ENCODE peak calls at places on chromosomes 12 and 14, in four cellular contexts. K is adrenal gland, V is mesenchymal stem cell, E is neural progenitor cell. U is an unnamed sample.

GRCh38 chr12:94039914-94040313 is 108.5 kb upstream of the PLXNC1 start:
- DNase-seq in K (no peak), V (no peak), E (no peak), U (no peak)

GRCh38 chr14:26960049-26960688 is 362.3 kb upstream of the NOVA1 start:
- DNase-seq in K (no peak), V (no peak), E (peak; percentile 55), U (no peak)

GRCh38 chr12:96233941-96234461 is 39.8 kb downstream of the ELK3 start:
- DNase-seq in K (peak; percentile 74), V (no peak), E (no peak), U (no peak)

GRCh38 chr12:9349888-9350885 is 142.0 kb upstream of the PZP start:
- DNase-seq in K (no peak), V (peak; percentile 53), E (no peak), U (no peak)

GRCh38 chr14:65352964-65353530 is 59.5 kb upstream of the FUT8 start:
- DNase-seq in K (no peak), V (no peak), E (no peak), U (no peak)

GRCh38 chr12:47896633-47897032 is 8.2 kb downstream of the VDR start:
- DNase-seq in K (peak; percentile 38), V (no peak), E (no peak), U (no peak)

GRCh38 chr12:110619534-110619953 is 5.6 kb downstream of the TCTN1 start:
- DNase-seq in K (no peak), V (peak; percentile 10), E (no peak), U (no peak)

GRCh38 chr14:65303185-65303901 is 109.2 kb upstream of the FUT8 start:
- DNase-seq in K (no peak), V (no peak), E (peak; percentile 45), U (no peak)

GRCh38 chr14:23630687-23631086 is 5.5 kb upstream of the DHRS2 start:
- DNase-seq in K (no peak), V (no peak), E (no peak), U (no peak)

GRCh38 chr14:23183479-23183878 is at the start of gene SLC7A8:
- DNase-seq in K (peak; percentile 38), V (no peak), E (peak; percentile 85), U (no peak)

GRCh38 chr14:104382361-104383087 is 197.0 kb upstream of the C14orf180 start:
- DNase-seq in K (no peak), V (no peak), E (no peak), U (no peak)

GRCh38 chr14:92426237-92426636 is 87.3 kb upstream of the RIN3 start:
- DNase-seq in K (no peak), V (no peak), E (no peak), U (peak; percentile 25)

GRCh38 chr14:61227893-61228591 is 53.1 kb downstream of the TMEM30B start:
- DNase-seq in K (no peak), V (peak; percentile 9), E (no peak), U (no peak)

GRCh38 chr12:28955491-28955890 is 193.6 kb upstream of the FAR2 start:
- DNase-seq in K (no peak), V (no peak), E (no peak), U (peak; percentile 20)

GRCh38 chr12:116160196-116160595 is 117.3 kb downstream of the MED13L start:
- DNase-seq in K (no peak), V (peak; percentile 85), E (no peak), U (no peak)

GRCh38 chr12:93363854-93364297 is 13.8 kb upstream of the NUDT4 start:
- DNase-seq in K (no peak), V (no peak), E (no peak), U (no peak)

GRCh38 chr12:50647031-50647430 is 116.9 kb upstream of the ATF1 start:
- DNase-seq in K (no peak), V (no peak), E (no peak), U (no peak)

GRCh38 chr14:59297070-59297766 is 108.8 kb downstream of the DAAM1 start:
- DNase-seq in K (no peak), V (no peak), E (no peak), U (no peak)

GRCh38 chr14:23640524-23641141 is 4.5 kb downstream of the DHRS2 start:
- DNase-seq in K (peak; percentile 85), V (no peak), E (no peak), U (peak; percentile 51)

GRCh38 chr12:66776974-66777373 is 98.1 kb upstream of the GRIP1 start:
- DNase-seq in K (no peak), V (no peak), E (no peak), U (no peak)

GRCh38 chr14:56046999-56047398 is 71.2 kb upstream of the PELI2 start:
- DNase-seq in K (no peak), V (no peak), E (no peak), U (no peak)

GRCh38 chr12:53004582-53004981 is 1.7 kb upstream of the EIF4B start:
- DNase-seq in K (no peak), V (peak; percentile 69), E (peak; percentile 56), U (no peak)

GRCh38 chr12:20212658-20213387 is 155.5 kb upstream of the PDE3A start:
- DNase-seq in K (peak; percentile 84), V (peak; percentile 99), E (peak; percentile 93), U (peak; percentile 99)

GRCh38 chr14:68131907-68132306 is 312.3 kb downstream of the RAD51B start:
- DNase-seq in K (no peak), V (no peak), E (no peak), U (no peak)

GRCh38 chr12:67786086-67786485 is 137.5 kb downstream of the DYRK2 start:
- DNase-seq in K (no peak), V (no peak), E (no peak), U (no peak)

GRCh38 chr12:19458733-19459132 is 19.4 kb downstream of the AEBP2 start:
- DNase-seq in K (no peak), V (no peak), E (no peak), U (no peak)

GRCh38 chr14:21039059-21039422 is 3.1 kb upstream of the RNASE7 start:
- DNase-seq in K (peak; percentile 87), V (peak; percentile 42), E (no peak), U (no peak)

GRCh38 chr14:87097021-87097420 is 896.0 kb downstream of the GALC start:
- DNase-seq in K (no peak), V (peak; percentile 98), E (no peak), U (peak; percentile 0)

DNA sequence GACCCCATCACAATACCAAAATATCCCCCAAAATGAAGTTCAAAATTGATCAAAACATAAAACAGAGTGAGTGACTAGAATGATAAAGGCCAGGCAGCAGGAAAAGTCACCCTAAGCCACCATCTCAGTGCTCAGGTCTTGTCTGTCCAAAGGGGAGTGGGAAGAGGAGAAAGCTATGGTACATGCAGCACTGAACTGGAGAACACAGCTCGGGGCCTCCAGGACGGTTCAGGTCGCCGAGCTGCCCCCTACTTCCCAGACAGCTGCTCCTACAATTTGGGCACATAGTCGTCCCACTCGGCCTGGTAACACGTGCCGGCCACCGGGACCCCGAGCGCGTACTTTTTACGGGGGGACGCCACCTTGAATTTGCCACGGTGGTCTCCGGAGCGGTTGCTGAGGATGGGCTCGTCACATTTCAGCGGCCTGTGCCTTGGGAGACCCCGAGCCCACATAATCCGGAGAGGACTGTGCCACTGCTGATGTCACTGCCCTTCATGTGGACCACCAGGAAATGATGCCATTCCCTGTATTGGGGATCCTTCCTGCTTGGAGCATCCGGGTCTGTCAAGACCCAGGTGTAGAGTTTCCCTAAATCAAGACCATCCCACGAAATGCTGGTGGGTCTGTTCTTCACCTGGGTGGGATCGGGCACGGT is 31.6 kb downstream of the AK7 start:
- DNase-seq in K (no peak), V (no peak), E (no peak), U (no peak)
- H3K4me3 ChIP-seq in K (peak overlapping the region; percentile 59), V (no peak overlapping the region), E (no peak overlapping the region), U (peak overlapping the region; percentile 48)

DNA sequence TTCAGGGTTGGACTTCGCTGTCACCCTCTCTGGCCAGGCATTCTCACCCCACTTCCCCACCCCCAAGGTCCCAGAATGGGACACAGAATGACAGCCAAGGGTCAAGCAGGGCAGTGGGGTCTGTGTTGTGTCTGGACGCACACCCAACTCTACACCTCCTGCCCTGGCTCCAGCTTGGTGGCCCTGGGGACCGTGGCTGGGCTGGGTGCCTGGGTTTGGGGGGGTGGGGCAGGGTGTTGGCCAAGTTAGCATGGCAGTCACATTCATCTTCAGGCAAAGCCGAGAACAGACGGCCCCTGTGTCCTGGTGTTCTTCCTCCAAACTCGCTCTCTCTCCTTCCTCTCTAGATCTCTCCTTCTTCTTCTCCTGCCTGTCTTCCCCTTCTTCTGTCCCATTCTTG is 5.6 kb downstream of the LRP1 start:
- DNase-seq in K (no peak), V (no peak), E (no peak), U (no peak)
- H3K27me3 ChIP-seq in K (no peaks in the 10 kb centered on the region), V (no peaks in the 10 kb centered on the region), E (no peaks in the 10 kb centered on the region), U (no peaks in the 10 kb centered on the region)

GRCh38 chr12:62600038-62600437 is 133.4 kb downstream of the MON2 start:
- DNase-seq in K (no peak), V (peak; percentile 30), E (no peak), U (no peak)
- H3K27ac ChIP-seq in K (no peak overlapping the region), V (no peak overlapping the region), E (no peak overlapping the region), U (no peak overlapping the region)

GRCh38 chr14:101808020-101808641 is 46.6 kb downstream of the PPP2R5C start:
- DNase-seq in K (no peak), V (no peak), E (peak; percentile 83), U (no peak)

GRCh38 chr14:101812071-101812470 is 50.6 kb downstream of the PPP2R5C start:
- DNase-seq in K (no peak), V (no peak), E (no peak), U (no peak)

GRCh38 chr14:101810897-101811620 is 49.5 kb downstream of the PPP2R5C start:
- DNase-seq in K (no peak), V (peak; percentile 51), E (no peak), U (peak; percentile 32)

GRCh38 chr14:101809671-101810514 is 48.4 kb downstream of the PPP2R5C start:
- DNase-seq in K (peak; percentile 91), V (peak; percentile 97), E (peak; percentile 93), U (peak; percentile 94)

DNA sequence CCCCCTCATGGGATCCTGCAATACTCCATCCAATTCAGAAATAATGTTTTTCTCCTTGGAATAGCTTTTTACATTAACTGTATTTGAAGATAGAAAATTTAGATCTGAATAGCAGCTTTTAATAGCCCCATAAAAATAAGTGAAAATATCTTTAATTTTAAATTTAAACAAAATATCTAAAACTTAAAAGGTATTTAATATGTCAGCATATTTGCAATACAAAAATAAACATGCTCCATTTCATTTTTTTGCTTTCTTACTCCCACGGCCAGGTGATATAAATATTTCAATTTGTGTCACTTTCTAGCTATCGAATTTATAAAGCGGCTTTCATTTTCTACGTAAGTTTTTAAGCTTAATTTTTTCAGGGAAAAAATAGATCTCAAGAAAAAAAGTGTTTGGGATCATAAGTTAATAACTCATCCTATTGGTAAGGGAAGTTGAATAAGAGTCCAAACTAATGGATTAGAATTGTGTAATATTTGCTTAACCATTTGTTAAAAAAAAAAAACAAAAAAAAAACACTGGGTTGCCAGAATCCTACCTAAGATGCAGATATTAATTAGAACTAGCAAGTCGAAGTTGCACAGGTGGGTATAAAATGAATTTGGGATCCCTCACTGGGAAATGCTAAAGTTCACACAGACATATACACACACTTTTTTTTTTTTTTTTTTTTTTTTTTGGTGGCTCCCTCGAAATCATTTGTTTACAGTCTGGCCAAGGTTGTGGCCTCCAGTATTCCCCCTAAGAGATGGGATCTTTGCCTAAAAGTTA is 47.6 kb downstream of the PPP2R5C start:
- DNase-seq in K (no peak), V (no peak), E (no peak), U (no peak)
- H3K4me3 ChIP-seq in K (peak overlapping the region; percentile 79), V (no peak overlapping the region), E (peak overlapping the region; percentile 75), U (peak overlapping the region; percentile 85)

GRCh38 chr12:130372936-130373335 is 35.2 kb downstream of the PIWIL1 start:
- DNase-seq in K (no peak), V (no peak), E (no peak), U (no peak)
- H3K27me3 ChIP-seq in K (no peaks in the 10 kb centered on the region), V (no peaks in the 10 kb centered on the region), E (peaks cover under 1% of the 10 kb centered on the region), U (no peaks in the 10 kb centered on the region)

U was measured in brain microvascular endothelial cell.